ENCODE peak calls at places on chromosome 6, in nine cellular contexts. B, R, C, D, W, P, Z, L and G are unnamed samples.

GRCh38 chr6:5260111-5260620 is 584 bp downstream of the LYRM4 start:
- DNase-seq in D (peak), Z (peak), L (peak), B (peak), R (peak), P (no peak), C (peak), W (peak), G (peak)

GRCh38 chr6:105855433-105855832 is 230.7 kb upstream of the PRDM1 start:
- DNase-seq in D (no peak), B (no peak), C (no peak), P (no peak), L (no peak), R (no peak), Z (no peak), W (no peak), G (no peak)

GRCh38 chr6:141607956-141608355 is 524.8 kb upstream of the GJE1 start:
- DNase-seq in L (no peak), W (no peak), R (no peak), Z (no peak), C (no peak), D (peak), P (no peak), B (no peak), G (no peak)

GRCh38 chr6:137013738-137014602 is 30.8 kb downstream of the IL20RA start:
- DNase-seq in L (peak), P (no peak), R (no peak), W (peak), D (peak), Z (peak), B (peak), C (no peak), G (no peak)

GRCh38 chr6:43231735-43232450 is 2.6 kb upstream of the DNPH1 start:
- DNase-seq in Z (no peak), W (no peak), L (no peak), R (peak), P (no peak), D (no peak), B (no peak), C (no peak), G (no peak)

GRCh38 chr6:27296106-27296783 is 15.8 kb downstream of the POM121L2 start:
- DNase-seq in L (no peak), B (peak), W (peak), C (no peak), P (no peak), D (peak), Z (peak), R (no peak), G (no peak)

GRCh38 chr6:135088818-135089809 is 34.5 kb upstream of the HBS1L start:
- DNase-seq in P (no peak), B (peak), W (peak), Z (peak), D (peak), L (peak), R (no peak), C (peak), G (no peak)

GRCh38 chr6:92044312-92044711 is 1375.0 kb downstream of the EPHA7 start:
- DNase-seq in D (no peak), L (no peak), W (no peak), C (no peak), Z (no peak), B (no peak), R (no peak), P (no peak), G (no peak)

GRCh38 chr6:33298773-33299236 is at the start of gene RGL2:
- DNase-seq in C (peak), D (peak), Z (no peak), W (no peak), P (peak), R (peak), L (peak), B (peak), G (peak)

GRCh38 chr6:140774080-140774505 is 1358.6 kb upstream of the GJE1 start:
- DNase-seq in D (peak), Z (peak), L (peak), W (peak), B (peak), P (no peak), C (no peak), R (no peak), G (no peak)

GRCh38 chr6:125300992-125301434 is 754 bp downstream of the HDDC2 start:
- DNase-seq in B (peak), D (peak), L (peak), C (no peak), P (no peak), W (peak), R (no peak), Z (peak), G (no peak)